ENCODE peak calls at places on chromosomes 1 and 21, in four cellular contexts. One of them, this sample, is unnamed.

GRCh38 chr1:57546527-57546926 is 122.7 kb upstream of the DAB1 start:
- DNase-seq in astrocyte of the spinal cord: no peak
- DNase-seq in fibroblast of mammary gland: no peak
- DNase-seq in pancreas: no peak
- DNase-seq in this sample: no peak

GRCh38 chr1:203133969-203134725 is 6.6 kb downstream of the ADORA1 start:
- DNase-seq in astrocyte of the spinal cord: no peak
- DNase-seq in fibroblast of mammary gland: peak
- DNase-seq in pancreas: no peak
- DNase-seq in this sample: no peak

GRCh38 chr1:7551442-7551841 is 219.7 kb upstream of the VAMP3 start:
- DNase-seq in astrocyte of the spinal cord: no peak
- DNase-seq in fibroblast of mammary gland: no peak
- DNase-seq in pancreas: peak
- DNase-seq in this sample: no peak

GRCh38 chr1:152167835-152168534 is 9.0 kb upstream of the RPTN start:
- DNase-seq in astrocyte of the spinal cord: peak
- DNase-seq in fibroblast of mammary gland: peak
- DNase-seq in pancreas: no peak
- DNase-seq in this sample: peak

GRCh38 chr1:234617986-234618725 is 8.2 kb upstream of the IRF2BP2 start:
- DNase-seq in astrocyte of the spinal cord: peak
- DNase-seq in fibroblast of mammary gland: peak
- DNase-seq in pancreas: no peak
- DNase-seq in this sample: peak

GRCh38 chr1:20211511-20211931 is 25.2 kb upstream of the PLA2G2C start:
- DNase-seq in astrocyte of the spinal cord: no peak
- DNase-seq in fibroblast of mammary gland: peak
- DNase-seq in pancreas: no peak
- DNase-seq in this sample: no peak

GRCh38 chr1:28144203-28145135 is 32.0 kb downstream of the PTAFR start:
- DNase-seq in astrocyte of the spinal cord: peak
- DNase-seq in fibroblast of mammary gland: peak
- DNase-seq in pancreas: no peak
- DNase-seq in this sample: peak

GRCh38 chr1:32701951-32702598 is 495 bp downstream of the SYNC start:
- DNase-seq in astrocyte of the spinal cord: peak
- DNase-seq in fibroblast of mammary gland: peak
- DNase-seq in pancreas: peak
- DNase-seq in this sample: peak

GRCh38 chr1:91501527-91501859 is 842 bp downstream of the CDC7 start:
- DNase-seq in astrocyte of the spinal cord: peak
- DNase-seq in fibroblast of mammary gland: no peak
- DNase-seq in pancreas: no peak
- DNase-seq in this sample: peak

GRCh38 chr1:183730107-183730724 is 74.7 kb upstream of the RGL1 start:
- DNase-seq in astrocyte of the spinal cord: no peak
- DNase-seq in fibroblast of mammary gland: no peak
- DNase-seq in pancreas: no peak
- DNase-seq in this sample: no peak

GRCh38 chr1:11913291-11913690 is 12.9 kb downstream of the KIAA2013 start:
- DNase-seq in astrocyte of the spinal cord: no peak
- DNase-seq in fibroblast of mammary gland: no peak
- DNase-seq in pancreas: no peak
- DNase-seq in this sample: no peak

GRCh38 chr1:109113787-109114568 is at the start of gene ELAPOR1:
- DNase-seq in astrocyte of the spinal cord: no peak
- DNase-seq in fibroblast of mammary gland: no peak
- DNase-seq in pancreas: peak
- DNase-seq in this sample: peak

GRCh38 chr21:17454315-17455027 is 58.4 kb upstream of the CXADR start:
- DNase-seq in astrocyte of the spinal cord: peak
- DNase-seq in fibroblast of mammary gland: peak
- DNase-seq in pancreas: peak
- DNase-seq in this sample: peak

GRCh38 chr1:198187973-198188588 is 31.3 kb downstream of the NEK7 start:
- DNase-seq in astrocyte of the spinal cord: no peak
- DNase-seq in fibroblast of mammary gland: no peak
- DNase-seq in pancreas: no peak
- DNase-seq in this sample: no peak

GRCh38 chr21:43957629-43958362 is 54.3 kb upstream of the TRAPPC10 start:
- DNase-seq in astrocyte of the spinal cord: no peak
- DNase-seq in fibroblast of mammary gland: no peak
- DNase-seq in pancreas: no peak
- DNase-seq in this sample: no peak

GRCh38 chr1:220458936-220459335 is 69.0 kb upstream of the MARK1 start:
- DNase-seq in astrocyte of the spinal cord: no peak
- DNase-seq in fibroblast of mammary gland: no peak
- DNase-seq in pancreas: no peak
- DNase-seq in this sample: no peak

GRCh38 chr1:234490789-234491479 is 12.0 kb upstream of the TARBP1 start:
- DNase-seq in astrocyte of the spinal cord: no peak
- DNase-seq in fibroblast of mammary gland: no peak
- DNase-seq in pancreas: no peak
- DNase-seq in this sample: no peak

GRCh38 chr1:180951881-180952656 is 39.4 kb downstream of the KIAA1614 start:
- DNase-seq in astrocyte of the spinal cord: no peak
- DNase-seq in fibroblast of mammary gland: no peak
- DNase-seq in pancreas: no peak
- DNase-seq in this sample: no peak

GRCh38 chr1:40894455-40894854 is 32.3 kb upstream of the CITED4 start:
- DNase-seq in astrocyte of the spinal cord: no peak
- DNase-seq in fibroblast of mammary gland: no peak
- DNase-seq in pancreas: no peak
- DNase-seq in this sample: no peak

GRCh38 chr1:100249155-100249536 is 488 bp downstream of the DBT start:
- DNase-seq in astrocyte of the spinal cord: no peak
- DNase-seq in fibroblast of mammary gland: no peak
- DNase-seq in pancreas: no peak
- DNase-seq in this sample: no peak

GRCh38 chr1:116735246-116735645 is 19.0 kb upstream of the CD2 start:
- DNase-seq in astrocyte of the spinal cord: no peak
- DNase-seq in fibroblast of mammary gland: no peak
- DNase-seq in pancreas: no peak
- DNase-seq in this sample: no peak

GRCh38 chr1:233885196-233886028 is 19.1 kb upstream of the SLC35F3 start:
- DNase-seq in astrocyte of the spinal cord: peak
- DNase-seq in fibroblast of mammary gland: no peak
- DNase-seq in pancreas: no peak
- DNase-seq in this sample: no peak

GRCh38 chr1:234546387-234546704 is 63.6 kb downstream of the IRF2BP2 start:
- DNase-seq in astrocyte of the spinal cord: no peak
- DNase-seq in fibroblast of mammary gland: no peak
- DNase-seq in pancreas: no peak
- DNase-seq in this sample: no peak

GRCh38 chr1:205983925-205984725 is 19.1 kb downstream of the RAB7B start:
- DNase-seq in astrocyte of the spinal cord: peak
- DNase-seq in fibroblast of mammary gland: peak
- DNase-seq in pancreas: peak
- DNase-seq in this sample: peak

GRCh38 chr1:62784509-62785365 is 805 bp downstream of the ATG4C start:
- DNase-seq in astrocyte of the spinal cord: peak
- DNase-seq in fibroblast of mammary gland: peak
- DNase-seq in pancreas: no peak
- DNase-seq in this sample: no peak

GRCh38 chr1:217133958-217134856 is 411.0 kb upstream of the ESRRG start:
- DNase-seq in astrocyte of the spinal cord: peak
- DNase-seq in fibroblast of mammary gland: peak
- DNase-seq in pancreas: peak
- DNase-seq in this sample: peak

GRCh38 chr1:93694833-93695232 is 13.2 kb upstream of the BCAR3 start:
- DNase-seq in astrocyte of the spinal cord: no peak
- DNase-seq in fibroblast of mammary gland: no peak
- DNase-seq in pancreas: no peak
- DNase-seq in this sample: no peak

GRCh38 chr21:38631171-38631570 is 132.9 kb upstream of the ERG start:
- DNase-seq in astrocyte of the spinal cord: peak
- DNase-seq in fibroblast of mammary gland: peak
- DNase-seq in pancreas: no peak
- DNase-seq in this sample: no peak

GRCh38 chr1:115088871-115089442 is 346 bp downstream of the TSPAN2 start:
- DNase-seq in astrocyte of the spinal cord: no peak
- DNase-seq in fibroblast of mammary gland: no peak
- DNase-seq in pancreas: peak
- DNase-seq in this sample: no peak

GRCh38 chr1:115086176-115086830 is 3.0 kb downstream of the TSPAN2 start:
- DNase-seq in astrocyte of the spinal cord: no peak
- DNase-seq in fibroblast of mammary gland: no peak
- DNase-seq in pancreas: no peak
- DNase-seq in this sample: no peak

GRCh38 chr1:115090547-115090946 is 1.2 kb upstream of the TSPAN2 start:
- DNase-seq in astrocyte of the spinal cord: peak
- DNase-seq in fibroblast of mammary gland: peak
- DNase-seq in pancreas: no peak
- DNase-seq in this sample: no peak

GRCh38 chr1:115089443-115090340 is at the start of gene TSPAN2:
- DNase-seq in astrocyte of the spinal cord: peak
- DNase-seq in fibroblast of mammary gland: peak
- DNase-seq in pancreas: peak
- DNase-seq in this sample: peak

DNA sequence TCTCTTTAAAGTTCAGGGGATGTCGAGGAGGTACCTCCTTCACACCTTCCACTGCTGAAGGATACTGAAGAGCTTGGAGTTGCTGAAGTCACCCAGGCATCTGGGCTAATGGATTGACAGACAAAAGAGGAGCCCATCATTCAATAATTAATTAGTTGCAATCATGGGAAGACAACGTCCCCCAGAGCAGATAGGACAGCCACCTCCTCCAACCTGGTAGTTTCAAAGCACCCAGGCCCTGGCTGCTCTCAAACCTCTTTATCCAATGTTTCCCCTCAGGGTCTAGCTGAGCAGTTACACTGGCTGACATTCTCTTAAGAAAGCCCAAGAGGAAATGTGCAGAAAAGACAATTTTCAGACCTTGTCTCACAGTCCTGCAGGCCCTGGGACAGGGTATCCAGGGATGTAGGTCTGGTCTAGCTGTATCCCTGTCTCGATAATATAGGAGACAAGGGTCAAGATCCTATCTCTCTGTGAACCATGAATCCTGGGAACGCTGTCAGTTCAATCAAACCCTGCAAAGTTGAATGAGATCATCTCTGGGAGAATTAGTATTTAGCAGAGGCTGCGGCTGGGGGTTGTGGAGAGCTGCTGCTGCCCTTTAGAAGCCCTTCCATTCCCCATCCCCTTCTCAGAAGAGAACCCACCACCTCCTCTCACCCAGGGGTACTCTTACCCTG is 1.0 kb downstream of the TSPAN2 start:
- DNase-seq in astrocyte of the spinal cord: no peak
- DNase-seq in fibroblast of mammary gland: no peak
- DNase-seq in pancreas: no peak
- DNase-seq in this sample: no peak
- H3K4me3 ChIP-seq in astrocyte of the spinal cord: no peak
- H3K4me3 ChIP-seq in fibroblast of mammary gland: no peak
- H3K4me3 ChIP-seq in pancreas: no peak
- H3K4me3 ChIP-seq in this sample: no peak

GRCh38 chr1:192984058-192984457 is 75.1 kb downstream of the UCHL5 start:
- DNase-seq in astrocyte of the spinal cord: no peak
- DNase-seq in fibroblast of mammary gland: no peak
- DNase-seq in pancreas: no peak
- DNase-seq in this sample: no peak

GRCh38 chr1:192979542-192979941 is 79.6 kb downstream of the UCHL5 start:
- DNase-seq in astrocyte of the spinal cord: peak
- DNase-seq in fibroblast of mammary gland: no peak
- DNase-seq in pancreas: no peak
- DNase-seq in this sample: no peak

GRCh38 chr1:192980856-192981255 is 78.3 kb downstream of the UCHL5 start:
- DNase-seq in astrocyte of the spinal cord: no peak
- DNase-seq in fibroblast of mammary gland: peak
- DNase-seq in pancreas: no peak
- DNase-seq in this sample: peak

GRCh38 chr1:192986110-192986747 is 72.9 kb downstream of the UCHL5 start:
- DNase-seq in astrocyte of the spinal cord: no peak
- DNase-seq in fibroblast of mammary gland: peak
- DNase-seq in pancreas: no peak
- DNase-seq in this sample: no peak

GRCh38 chr1:192983349-192983980 is 75.7 kb downstream of the UCHL5 start:
- DNase-seq in astrocyte of the spinal cord: no peak
- DNase-seq in fibroblast of mammary gland: no peak
- DNase-seq in pancreas: no peak
- DNase-seq in this sample: no peak
- H3K4me3 ChIP-seq in astrocyte of the spinal cord: no peak
- H3K4me3 ChIP-seq in fibroblast of mammary gland: no peak
- H3K4me3 ChIP-seq in pancreas: no peak
- H3K4me3 ChIP-seq in this sample: no peak

GRCh38 chr1:39392851-39393573 is 98.4 kb upstream of the BMP8A start:
- DNase-seq in astrocyte of the spinal cord: no peak
- DNase-seq in fibroblast of mammary gland: no peak
- DNase-seq in pancreas: no peak
- DNase-seq in this sample: no peak

GRCh38 chr1:39394598-39394997 is 96.8 kb upstream of the BMP8A start:
- DNase-seq in astrocyte of the spinal cord: no peak
- DNase-seq in fibroblast of mammary gland: no peak
- DNase-seq in pancreas: no peak
- DNase-seq in this sample: no peak

GRCh38 chr1:39394059-39394458 is 97.4 kb upstream of the BMP8A start:
- DNase-seq in astrocyte of the spinal cord: no peak
- DNase-seq in fibroblast of mammary gland: no peak
- DNase-seq in pancreas: no peak
- DNase-seq in this sample: no peak

GRCh38 chr1:39393645-39394044 is 97.8 kb upstream of the BMP8A start:
- DNase-seq in astrocyte of the spinal cord: no peak
- DNase-seq in fibroblast of mammary gland: no peak
- DNase-seq in pancreas: no peak
- DNase-seq in this sample: no peak

GRCh38 chr1:39391741-39392679 is 99.4 kb upstream of the BMP8A start:
- DNase-seq in astrocyte of the spinal cord: peak
- DNase-seq in fibroblast of mammary gland: peak
- DNase-seq in pancreas: no peak
- DNase-seq in this sample: peak
- H3K4me3 ChIP-seq in astrocyte of the spinal cord: no peak
- H3K4me3 ChIP-seq in fibroblast of mammary gland: no peak
- H3K4me3 ChIP-seq in pancreas: no peak
- H3K4me3 ChIP-seq in this sample: no peak

GRCh38 chr1:155946633-155947219 is 5.3 kb downstream of the RXFP4 start:
- DNase-seq in astrocyte of the spinal cord: no peak
- DNase-seq in fibroblast of mammary gland: no peak
- DNase-seq in pancreas: no peak
- DNase-seq in this sample: no peak

GRCh38 chr1:155947292-155947691 is 5.9 kb downstream of the RXFP4 start:
- DNase-seq in astrocyte of the spinal cord: no peak
- DNase-seq in fibroblast of mammary gland: no peak
- DNase-seq in pancreas: no peak
- DNase-seq in this sample: no peak

GRCh38 chr1:155942578-155943141 is 1.2 kb downstream of the RXFP4 start:
- DNase-seq in astrocyte of the spinal cord: no peak
- DNase-seq in fibroblast of mammary gland: no peak
- DNase-seq in pancreas: no peak
- DNase-seq in this sample: no peak

GRCh38 chr1:155941845-155942507 is 538 bp downstream of the RXFP4 start:
- DNase-seq in astrocyte of the spinal cord: no peak
- DNase-seq in fibroblast of mammary gland: no peak
- DNase-seq in pancreas: no peak
- DNase-seq in this sample: peak

GRCh38 chr1:155944396-155944728 is 2.9 kb downstream of the RXFP4 start:
- DNase-seq in astrocyte of the spinal cord: no peak
- DNase-seq in fibroblast of mammary gland: no peak
- DNase-seq in pancreas: no peak
- DNase-seq in this sample: peak
- H3K4me3 ChIP-seq in astrocyte of the spinal cord: no peak
- H3K4me3 ChIP-seq in fibroblast of mammary gland: no peak
- H3K4me3 ChIP-seq in pancreas: no peak
- H3K4me3 ChIP-seq in this sample: no peak

GRCh38 chr1:960371-961131 is at the start of gene KLHL17:
- DNase-seq in astrocyte of the spinal cord: peak
- DNase-seq in fibroblast of mammary gland: peak
- DNase-seq in pancreas: no peak
- DNase-seq in this sample: peak
- H3K4me3 ChIP-seq in astrocyte of the spinal cord: peak
- H3K4me3 ChIP-seq in fibroblast of mammary gland: peak
- H3K4me3 ChIP-seq in pancreas: peak
- H3K4me3 ChIP-seq in this sample: peak